ENCODE peak calls at places on chromosomes 5 and 9, in six cellular contexts. F, V, D, W, A and U are unnamed samples.

GRCh38 chr5:116423587-116424257 is 150.9 kb downstream of the SEMA6A start:
- DNase-seq in F (no peak), V (no peak), D (no peak), W (no peak), A (no peak), U (no peak)

GRCh38 chr9:14314424-14314928 is 535 bp upstream of the NFIB start:
- DNase-seq in F (no peak), V (peak; percentile 64), D (peak; percentile 64), W (peak; percentile 95), A (no peak), U (peak; percentile 66)

GRCh38 chr5:94872526-94872925 is 254.1 kb downstream of the SLF1 start:
- DNase-seq in F (no peak), V (no peak), D (no peak), W (no peak), A (no peak), U (no peak)

GRCh38 chr5:179387151-179388110 is 42.2 kb upstream of the ADAMTS2 start:
- DNase-seq in F (no peak), V (peak; percentile 18), D (no peak), W (no peak), A (peak; percentile 27), U (no peak)

GRCh38 chr5:61301820-61302563 is 30.1 kb upstream of the ZSWIM6 start:
- DNase-seq in F (no peak), V (no peak), D (peak; percentile 99), W (peak; percentile 90), A (no peak), U (peak; percentile 100)

GRCh38 chr9:3527653-3527960 is 1.8 kb upstream of the RFX3 start:
- DNase-seq in F (no peak), V (no peak), D (peak; percentile 33), W (no peak), A (no peak), U (no peak)

GRCh38 chr5:6540111-6540830 is 91.6 kb downstream of the UBE2QL1 start:
- DNase-seq in F (no peak), V (no peak), D (no peak), W (no peak), A (no peak), U (peak; percentile 56)

GRCh38 chr9:120235081-120235480 is 344.9 kb downstream of the CDK5RAP2 start:
- DNase-seq in F (no peak), V (no peak), D (no peak), W (no peak), A (no peak), U (no peak)

GRCh38 chr9:69431777-69432176 is 106.8 kb downstream of the ENTREP1 start:
- DNase-seq in F (no peak), V (no peak), D (no peak), W (no peak), A (no peak), U (no peak)

GRCh38 chr5:51096859-51097258 is 286.4 kb upstream of the ISL1 start:
- DNase-seq in F (no peak), V (no peak), D (no peak), W (no peak), A (no peak), U (no peak)

GRCh38 chr5:31939151-31939550 is 235.0 kb downstream of the GOLPH3 start:
- DNase-seq in F (no peak), V (no peak), D (peak; percentile 13), W (no peak), A (no peak), U (no peak)

GRCh38 chr5:82351754-82352145 is 73.6 kb upstream of the RPS23 start:
- DNase-seq in F (peak; percentile 58), V (no peak), D (peak; percentile 79), W (peak; percentile 74), A (no peak), U (peak; percentile 89)

GRCh38 chr5:146243217-146243616 is 39.8 kb downstream of the RBM27 start:
- DNase-seq in F (no peak), V (no peak), D (no peak), W (no peak), A (no peak), U (no peak)

GRCh38 chr5:172940242-172941066 is 18.8 kb upstream of the RPL26L1 start:
- DNase-seq in F (no peak), V (no peak), D (no peak), W (no peak), A (no peak), U (no peak)

GRCh38 chr9:5549671-5550650 is 39.6 kb downstream of the PDCD1LG2 start:
- DNase-seq in F (no peak), V (no peak), D (no peak), W (no peak), A (no peak), U (peak; percentile 70)

GRCh38 chr5:82174128-82174918 is 103.8 kb downstream of the RPS23 start:
- DNase-seq in F (peak; percentile 32), V (peak; percentile 73), D (peak; percentile 95), W (peak; percentile 85), A (peak; percentile 88), U (peak; percentile 85)

GRCh38 chr5:10793785-10794184 is 32.8 kb upstream of the DAP start:
- DNase-seq in F (no peak), V (no peak), D (no peak), W (no peak), A (no peak), U (no peak)

GRCh38 chr5:74041913-74042312 is 415.9 kb downstream of the ARHGEF28 start:
- DNase-seq in F (no peak), V (no peak), D (peak; percentile 24), W (no peak), A (no peak), U (no peak)
- H2BK15ac ChIP-seq in F (no peak overlapping the region), V (no peak overlapping the region), D (no peak overlapping the region), W (no peak overlapping the region), A (no peak overlapping the region), U (no peak overlapping the region)

GRCh38 chr9:84897362-84898094 is 228.0 kb downstream of the NTRK2 start:
- DNase-seq in F (no peak), V (no peak), D (no peak), W (no peak), A (no peak), U (no peak)
- H2BK15ac ChIP-seq in F (no peak overlapping the region), V (no peak overlapping the region), D (no peak overlapping the region), W (no peak overlapping the region), A (no peak overlapping the region), U (no peak overlapping the region)

DNA sequence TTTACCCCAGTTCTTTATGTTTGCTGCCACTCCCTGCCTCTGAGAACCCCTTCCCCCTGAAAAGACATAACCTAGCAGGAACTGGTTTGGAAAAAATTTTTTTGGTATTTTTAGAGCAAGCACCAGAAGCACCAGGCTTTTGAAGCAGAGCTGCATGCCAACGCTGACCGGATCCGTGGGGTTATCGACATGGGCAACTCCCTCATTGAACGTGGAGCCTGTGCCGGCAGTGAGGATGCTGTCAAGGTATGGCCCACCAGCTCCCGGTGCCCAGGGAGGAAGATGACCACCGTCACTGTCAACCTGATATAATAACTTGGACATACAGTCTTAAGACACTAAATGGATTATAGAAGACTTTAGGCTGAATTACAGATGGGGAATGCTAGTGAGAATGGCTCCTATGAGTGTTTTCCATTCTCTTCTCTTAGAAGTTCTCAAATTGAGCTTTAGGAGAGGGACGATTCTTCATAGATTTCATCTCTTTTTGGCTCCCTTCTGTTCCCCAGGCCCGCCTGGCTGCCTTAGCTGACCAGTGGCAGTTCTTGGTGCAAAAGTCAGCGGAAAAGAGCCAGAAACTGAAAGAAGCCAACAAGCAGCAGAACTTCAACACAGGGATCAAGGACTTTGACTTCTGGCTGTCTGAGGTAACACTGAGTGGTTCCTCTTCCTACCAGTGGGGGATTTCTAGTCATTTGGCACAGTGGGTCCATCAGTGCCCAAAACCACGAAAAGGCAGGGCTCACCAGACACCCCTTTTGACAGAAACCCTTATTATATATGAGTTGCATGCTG is 44.9 kb downstream of the DYNC2I2 start:
- DNase-seq in F (no peak), V (no peak), D (no peak), W (no peak), A (no peak), U (no peak)
- H2BK15ac ChIP-seq in F (no peak overlapping the region), V (no peak overlapping the region), D (no peak overlapping the region), W (no peak overlapping the region), A (no peak overlapping the region), U (no peak overlapping the region)

DNA sequence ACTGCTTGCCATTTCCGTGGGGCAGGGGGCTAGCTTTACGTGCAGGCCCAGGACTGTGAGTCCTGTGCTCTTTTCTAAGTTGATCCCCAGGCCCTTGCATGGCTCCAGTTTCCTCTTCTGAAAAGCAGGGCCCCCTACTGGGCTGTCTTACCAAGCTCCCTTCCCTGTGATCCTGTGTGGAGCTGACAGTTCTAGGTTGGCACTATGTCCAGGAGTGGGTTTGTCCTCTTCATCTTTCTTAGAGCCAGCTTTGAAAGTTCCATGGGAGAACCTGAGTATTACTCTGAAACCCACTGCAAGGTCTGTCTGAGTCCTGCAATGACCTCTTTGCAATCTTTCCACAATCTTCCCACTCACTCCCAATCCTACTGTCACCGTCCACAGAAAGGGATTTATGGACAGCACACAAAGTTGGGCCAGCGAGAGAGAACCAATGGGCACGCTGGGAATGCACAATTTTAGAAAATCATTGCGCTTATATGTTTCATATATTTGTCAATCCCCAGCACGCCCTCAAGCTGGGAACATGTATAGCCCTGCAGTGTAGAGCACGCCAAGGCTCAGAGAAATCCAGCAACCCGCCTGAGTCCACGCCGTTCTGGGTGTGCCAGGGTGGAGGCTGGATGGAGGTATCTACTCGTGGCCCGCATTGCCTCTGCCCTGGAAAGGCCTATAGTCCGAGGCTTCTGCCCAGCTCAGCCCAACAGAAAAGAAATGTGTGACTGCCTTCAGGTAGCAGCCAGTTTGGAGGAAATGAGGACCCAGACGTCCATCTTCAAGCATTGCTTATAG is 18.0 kb downstream of the S1PR3 start:
- DNase-seq in F (no peak), V (no peak), D (no peak), W (no peak), A (no peak), U (no peak)
- H2BK15ac ChIP-seq in F (no peak overlapping the region), V (no peak overlapping the region), D (no peak overlapping the region), W (no peak overlapping the region), A (no peak overlapping the region), U (no peak overlapping the region)

DNA sequence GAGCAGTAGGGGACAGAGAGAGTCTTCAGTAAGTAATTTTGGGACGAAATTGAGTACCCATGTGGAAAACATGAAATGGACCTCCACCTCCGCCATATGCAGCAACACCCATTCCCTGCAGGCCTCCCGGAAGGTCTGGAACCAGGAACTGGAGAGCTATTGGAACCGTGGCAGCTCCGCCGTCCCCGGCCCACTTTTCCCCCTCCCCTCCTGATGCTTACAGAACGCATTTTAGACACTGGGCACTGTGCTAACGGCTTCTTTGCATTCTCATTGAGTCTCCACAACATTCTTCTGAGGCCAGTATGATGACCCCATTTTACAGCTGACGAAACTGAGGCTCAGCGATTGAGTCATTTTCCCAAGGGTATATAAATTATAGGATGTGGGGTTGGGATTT is 20.4 kb upstream of the ZBTB43 start:
- DNase-seq in F (no peak), V (no peak), D (no peak), W (no peak), A (no peak), U (no peak)
- H2BK15ac ChIP-seq in F (no peak overlapping the region), V (no peak overlapping the region), D (no peak overlapping the region), W (no peak overlapping the region), A (no peak overlapping the region), U (no peak overlapping the region)

GRCh38 chr9:95634581-95634980 is 117.8 kb upstream of the PTCH1 start:
- DNase-seq in F (no peak), V (no peak), D (no peak), W (peak; percentile 18), A (no peak), U (no peak)
- H2BK15ac ChIP-seq in F (no peak overlapping the region), V (no peak overlapping the region), D (no peak overlapping the region), W (no peak overlapping the region), A (no peak overlapping the region), U (no peak overlapping the region)